ENCODE peak calls at places on chromosomes 7 and 10, in five cellular contexts. V is breast epithelium, S is GM12891, R is Panc1, F is HCT116. L is an unnamed sample.

GRCh38 chr7:6258440-6259182 is 13.8 kb downstream of the CYTH3 start:
- DNase-seq in V (no peak), R (no peak), S (no peak), F (no peak), L (no peak)

GRCh38 chr10:52951819-52952218 is 179.2 kb upstream of the MBL2 start:
- DNase-seq in V (no peak), R (no peak), S (peak; percentile 25), F (no peak), L (peak; percentile 5)

GRCh38 chr10:86755740-86756510 is 494 bp upstream of the BMPR1A start:
- DNase-seq in S (peak; percentile 70), V (peak; percentile 60), R (no peak), F (peak; percentile 59), L (peak; percentile 49)

GRCh38 chr7:26891400-26892355 is 27.3 kb upstream of the SKAP2 start:
- DNase-seq in V (no peak), F (no peak), R (no peak), S (no peak), L (no peak)

GRCh38 chr7:93147358-93147757 is 827 bp downstream of the SAMD9L start:
- DNase-seq in S (peak; percentile 17), F (no peak), R (no peak), V (no peak), L (no peak)

GRCh38 chr7:43692582-43693373 is 36.5 kb downstream of the COA1 start:
- DNase-seq in R (no peak), V (no peak), F (no peak), S (no peak), L (no peak)

GRCh38 chr7:147658392-147658791 is 932.2 kb upstream of the C7orf33 start:
- DNase-seq in V (no peak), R (no peak), S (no peak), F (no peak), L (no peak)

GRCh38 chr10:59387951-59388431 is 25.6 kb upstream of the FAM13C start:
- DNase-seq in V (no peak), R (no peak), F (no peak), S (no peak), L (no peak)

GRCh38 chr10:88525371-88526079 is 57.6 kb downstream of the RNLS start:
- DNase-seq in V (no peak), S (no peak), F (peak; percentile 42), R (no peak), L (no peak)

GRCh38 chr10:12635127-12635541 is 285.8 kb downstream of the CAMK1D start:
- DNase-seq in V (no peak), F (no peak), S (no peak), R (no peak), L (no peak)

GRCh38 chr10:57338823-57339558 is 928.7 kb downstream of the IPMK start:
- DNase-seq in R (peak; percentile 17), V (no peak), S (peak; percentile 8), F (no peak), L (no peak)

GRCh38 chr7:148962823-148963582 is 65.3 kb downstream of the PDIA4 start:
- DNase-seq in R (peak; percentile 88), V (no peak), F (peak; percentile 60), S (no peak), L (peak; percentile 56)

GRCh38 chr10:11832042-11832441 is 8.9 kb downstream of the PROSER2 start:
- DNase-seq in V (no peak), S (no peak), R (no peak), F (no peak), L (no peak)

GRCh38 chr7:101974365-101974764 is 156.9 kb downstream of the CUX1 start:
- DNase-seq in R (no peak), S (no peak), F (no peak), V (no peak), L (no peak)

GRCh38 chr10:71216363-71216695 is 4.0 kb downstream of the UNC5B start:
- DNase-seq in V (no peak), F (no peak), R (no peak), S (no peak), L (no peak)

GRCh38 chr10:131805696-131806095 is 95.1 kb upstream of the PPP2R2D start:
- DNase-seq in S (no peak), R (no peak), F (no peak), V (no peak), L (no peak)

GRCh38 chr10:1939016-1939415 is 201.7 kb upstream of the ADARB2 start:
- DNase-seq in S (no peak), V (no peak), F (no peak), R (no peak), L (no peak)

GRCh38 chr10:129398861-129399260 is 68.2 kb upstream of the MGMT start:
- DNase-seq in F (no peak), R (no peak), S (no peak), V (no peak), L (no peak)

GRCh38 chr7:35314354-35314753 is 60.5 kb upstream of the TBX20 start:
- DNase-seq in F (no peak), V (no peak), S (no peak), R (no peak), L (no peak)

GRCh38 chr7:35315517-35315916 is 61.6 kb upstream of the TBX20 start:
- DNase-seq in F (no peak), V (no peak), R (no peak), S (no peak), L (no peak)

GRCh38 chr7:35313575-35313974 is 59.7 kb upstream of the TBX20 start:
- DNase-seq in S (no peak), R (no peak), V (no peak), F (no peak), L (no peak)

GRCh38 chr7:35316549-35316948 is 62.6 kb upstream of the TBX20 start:
- DNase-seq in F (no peak), V (no peak), S (no peak), R (no peak), L (no peak)
- TF ChIP-seq POLR2AphosphoS5 in F (no peak), V (no peak), S (no peak), R (no peak), L (no peak)

DNA sequence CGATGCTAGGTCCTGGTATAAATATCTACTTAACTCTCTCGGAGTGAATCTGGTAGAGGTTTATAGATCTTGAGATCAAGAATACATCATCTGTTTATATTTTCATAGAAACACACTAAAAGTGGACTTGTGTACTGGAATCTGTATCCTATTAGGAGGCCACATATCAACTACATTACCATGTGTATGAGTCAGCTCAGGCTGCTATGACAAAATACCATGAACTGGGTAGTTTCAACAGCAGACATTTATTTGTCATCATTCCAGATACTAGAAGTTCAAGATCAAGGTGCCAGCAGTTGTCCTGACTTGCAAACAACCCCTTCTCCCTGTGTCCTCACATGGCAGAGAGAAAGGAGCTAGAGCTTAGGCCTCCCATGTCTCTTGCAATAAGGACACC is 113.9 kb upstream of the PFKP start:
- DNase-seq in F (no peak), R (no peak), V (no peak), S (no peak), L (no peak)
- TF ChIP-seq POLR2AphosphoS5 in F (no peak), R (no peak), V (no peak), S (no peak), L (no peak)

GRCh38 chr10:118958984-118959916 is 70.3 kb upstream of the NANOS1 start:
- DNase-seq in S (no peak), R (no peak), F (no peak), V (peak; percentile 74), L (peak; percentile 68)
- TF ChIP-seq POLR2AphosphoS5 in S (no peak), R (no peak), F (no peak), V (no peak), L (no peak)

DNA sequence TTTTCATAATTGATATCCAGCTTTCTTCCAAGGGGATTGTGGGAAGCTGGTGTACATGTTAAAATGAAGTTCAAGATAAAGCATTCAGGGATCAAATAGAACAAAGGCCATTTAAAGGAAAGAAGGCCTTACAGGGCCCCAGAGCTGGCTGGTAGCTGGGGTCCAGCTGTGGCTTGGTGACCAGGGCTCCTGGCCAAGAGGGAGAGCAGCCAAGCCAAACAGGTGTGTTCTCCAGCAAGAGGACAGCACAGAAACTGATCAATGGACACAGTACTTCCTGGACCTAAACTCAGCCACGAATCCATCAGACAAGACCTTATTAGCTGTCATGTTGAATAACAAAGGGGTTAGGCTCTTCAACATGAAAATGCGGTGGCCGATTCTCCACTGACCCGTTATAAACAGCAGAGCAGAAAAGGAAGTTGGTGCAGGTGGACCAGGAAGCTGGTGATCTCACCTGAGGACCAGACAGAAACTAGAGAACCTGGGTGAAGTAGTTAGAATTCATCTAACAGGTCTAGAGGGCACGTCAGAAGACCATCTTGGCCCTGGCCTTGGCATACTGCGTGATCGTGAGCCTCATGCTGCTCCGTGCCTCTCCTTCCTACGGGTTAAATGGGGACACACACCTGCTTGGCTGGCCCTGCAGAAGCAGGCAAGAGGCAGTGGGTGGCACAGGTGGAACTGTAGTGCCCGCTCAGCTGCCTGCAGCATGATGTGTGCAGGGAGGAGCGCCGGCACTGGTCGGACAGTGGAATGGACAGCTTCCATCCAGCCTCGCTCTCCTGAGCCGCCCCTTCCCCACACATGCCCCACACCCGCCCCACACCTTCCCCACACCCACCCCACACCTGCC is 53.8 kb downstream of the PARP12 start:
- DNase-seq in S (no peak), F (no peak), R (no peak), V (no peak), L (no peak)
- TF ChIP-seq POLR2AphosphoS5 in S (no peak), F (no peak), R (no peak), V (no peak), L (no peak)

GRCh38 chr10:55858730-55859129 is 502.3 kb downstream of the ZWINT start:
- DNase-seq in V (no peak), R (no peak), F (no peak), S (no peak), L (no peak)
- TF ChIP-seq POLR2AphosphoS5 in V (no peak), R (no peak), F (no peak), S (no peak), L (no peak)

GRCh38 chr10:62047960-62048383 is 146.5 kb downstream of the ARID5B start:
- DNase-seq in S (no peak), F (no peak), R (no peak), V (no peak), L (no peak)
- TF ChIP-seq POLR2AphosphoS5 in S (no peak), F (no peak), R (no peak), V (peak; percentile 44), L (no peak)

DNA sequence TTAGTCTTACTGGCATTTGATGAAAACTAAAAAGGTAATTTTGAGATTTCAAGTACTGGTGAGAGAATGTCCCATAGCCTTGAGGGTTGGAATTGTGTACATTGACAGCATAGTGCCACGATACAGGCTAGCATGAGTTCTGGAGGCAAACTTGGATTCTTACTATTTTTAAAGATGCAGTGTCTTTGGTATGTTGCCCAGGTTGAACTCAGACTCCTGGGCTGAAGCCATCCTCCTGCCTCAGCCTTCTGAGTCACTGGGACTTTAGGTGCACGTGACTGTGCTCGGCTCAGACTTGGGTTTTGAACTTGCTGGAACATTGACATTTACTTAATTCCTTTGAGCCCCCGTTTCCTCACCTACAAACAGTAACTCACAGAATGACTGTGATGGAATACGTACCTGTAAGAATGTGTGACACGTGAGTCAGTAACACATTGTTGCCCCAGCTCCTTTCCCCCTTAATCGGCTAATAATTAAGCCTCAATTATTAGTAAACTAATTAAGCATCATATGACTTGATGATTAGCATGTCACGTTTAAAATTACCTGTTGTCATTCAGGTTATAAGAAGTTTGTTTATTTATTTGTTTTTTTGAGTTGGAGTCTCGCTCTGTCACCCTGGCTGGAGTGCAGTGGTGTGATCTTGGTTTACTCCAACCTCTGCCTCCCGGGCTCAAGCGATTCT is 10.6 kb downstream of the DNAJB6 start:
- DNase-seq in R (no peak), S (no peak), F (peak; percentile 49), V (no peak), L (no peak)
- TF ChIP-seq POLR2AphosphoS5 in R (no peak), S (no peak), F (no peak), V (no peak), L (no peak)